ENCODE peak calls at places on chromosomes 4 and X, in four cellular contexts. One of them, this sample, is unnamed. For H3K27me3, the result is how much of the 10 kb centered on the place peaks cover.

GRCh38 chrX:130246084-130246483 is 22.6 kb downstream of the ZNF280C start:
- DNase-seq in GM12878: no peak
- DNase-seq in HepG2: no peak
- DNase-seq in H1: no peak
- DNase-seq in this sample: no peak

GRCh38 chrX:10242036-10242435 is 85.3 kb downstream of the CLCN4 start:
- DNase-seq in HepG2: no peak
- DNase-seq in GM12878: no peak
- DNase-seq in H1: no peak
- DNase-seq in this sample: no peak

GRCh38 chr4:76091052-76091451 is 16.5 kb downstream of the ART3 start:
- DNase-seq in H1: no peak
- DNase-seq in HepG2: no peak
- DNase-seq in GM12878: no peak
- DNase-seq in this sample: no peak

GRCh38 chr4:99749445-99750391 is 66.9 kb upstream of the DAPP1 start:
- DNase-seq in HepG2: no peak
- DNase-seq in GM12878: no peak
- DNase-seq in H1: no peak
- DNase-seq in this sample: no peak

GRCh38 chr4:94491322-94491721 is 39.6 kb downstream of the PDLIM5 start:
- DNase-seq in H1: no peak
- DNase-seq in GM12878: no peak
- DNase-seq in HepG2: no peak
- DNase-seq in this sample: no peak

GRCh38 chrX:152876931-152877840 is 20.7 kb upstream of the ZNF185 start:
- DNase-seq in HepG2: peak
- DNase-seq in GM12878: no peak
- DNase-seq in H1: no peak
- DNase-seq in this sample: no peak

GRCh38 chr4:140156529-140157171 is 2.7 kb upstream of the MAML3 start:
- DNase-seq in HepG2: no peak
- DNase-seq in GM12878: peak
- DNase-seq in H1: no peak
- DNase-seq in this sample: no peak

GRCh38 chrX:805988-806387 is 175.4 kb downstream of the SHOX start:
- DNase-seq in HepG2: no peak
- DNase-seq in H1: no peak
- DNase-seq in GM12878: no peak
- DNase-seq in this sample: no peak

GRCh38 chrX:39477438-39478120 is 620.2 kb downstream of the BCOR start:
- DNase-seq in H1: peak
- DNase-seq in GM12878: no peak
- DNase-seq in HepG2: no peak
- DNase-seq in this sample: no peak

GRCh38 chrX:102651968-102652744 is 873 bp downstream of the GPRASP1 start:
- DNase-seq in GM12878: no peak
- DNase-seq in H1: peak
- DNase-seq in HepG2: no peak
- DNase-seq in this sample: peak

GRCh38 chr4:169810325-169811323 is 52.9 kb upstream of the HPF1 start:
- DNase-seq in GM12878: peak
- DNase-seq in HepG2: peak
- DNase-seq in H1: no peak
- DNase-seq in this sample: peak

GRCh38 chr4:163959932-163960331 is 465.4 kb downstream of the TMA16 start:
- DNase-seq in HepG2: no peak
- DNase-seq in H1: no peak
- DNase-seq in GM12878: no peak
- DNase-seq in this sample: no peak

DNA sequence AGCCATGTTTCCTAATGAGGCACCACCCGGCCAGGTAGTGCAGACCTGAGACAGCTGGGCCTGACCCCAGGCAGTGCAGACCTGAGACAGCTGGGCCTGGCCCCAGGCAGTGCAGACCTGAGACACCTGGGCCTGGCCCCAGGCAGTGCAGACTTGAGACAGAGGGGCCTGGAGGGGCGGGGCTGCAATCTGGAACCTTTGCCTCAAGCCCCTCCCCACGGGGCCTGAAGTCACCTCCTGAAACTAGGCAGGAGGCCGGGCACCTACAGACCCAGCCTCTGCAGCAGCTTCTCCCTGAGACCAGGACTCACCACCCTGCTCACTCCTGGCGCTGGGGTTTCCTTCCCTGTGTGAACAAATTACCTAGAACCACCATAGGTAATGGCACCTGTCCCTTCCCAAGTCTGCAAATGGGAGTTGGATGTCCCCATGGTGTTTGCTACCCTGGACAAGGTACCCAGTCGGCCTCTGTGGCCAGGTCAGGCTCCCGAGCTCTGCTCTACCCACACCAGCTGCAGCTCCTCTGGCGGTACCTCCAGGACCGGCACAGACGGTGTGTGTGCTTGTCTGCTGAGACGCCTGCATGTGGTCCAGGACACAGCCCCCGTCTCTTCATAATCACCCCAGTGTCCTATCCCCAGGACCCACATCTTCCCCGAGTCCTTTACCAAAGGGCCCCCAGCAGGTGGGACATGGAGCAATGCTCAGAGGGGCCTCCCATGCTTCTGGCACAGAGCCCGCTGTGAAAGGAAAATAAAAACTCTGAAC is 53.1 kb upstream of the C4orf50 start:
- DNase-seq in HepG2: no peak
- DNase-seq in H1: peak
- DNase-seq in GM12878: no peak
- DNase-seq in this sample: no peak
- H3K27me3 ChIP-seq in HepG2: under half
- H3K27me3 ChIP-seq in H1: under half
- H3K27me3 ChIP-seq in GM12878: under half
- H3K27me3 ChIP-seq in this sample: under half

GRCh38 chr4:123125477-123125876 is 203.1 kb upstream of the NUDT6 start:
- DNase-seq in GM12878: no peak
- DNase-seq in HepG2: no peak
- DNase-seq in H1: no peak
- DNase-seq in this sample: no peak

GRCh38 chr4:123127865-123128264 is 205.5 kb upstream of the NUDT6 start:
- DNase-seq in HepG2: no peak
- DNase-seq in H1: no peak
- DNase-seq in GM12878: no peak
- DNase-seq in this sample: no peak

GRCh38 chr4:123121241-123121907 is 199.0 kb upstream of the NUDT6 start:
- DNase-seq in H1: no peak
- DNase-seq in HepG2: peak
- DNase-seq in GM12878: no peak
- DNase-seq in this sample: no peak

GRCh38 chr4:123127218-123127617 is 204.8 kb upstream of the NUDT6 start:
- DNase-seq in HepG2: no peak
- DNase-seq in GM12878: no peak
- DNase-seq in H1: no peak
- DNase-seq in this sample: no peak
- H3K9ac ChIP-seq in HepG2: no peak
- H3K9ac ChIP-seq in GM12878: no peak
- H3K9ac ChIP-seq in H1: no peak
- H3K9ac ChIP-seq in this sample: no peak

DNA sequence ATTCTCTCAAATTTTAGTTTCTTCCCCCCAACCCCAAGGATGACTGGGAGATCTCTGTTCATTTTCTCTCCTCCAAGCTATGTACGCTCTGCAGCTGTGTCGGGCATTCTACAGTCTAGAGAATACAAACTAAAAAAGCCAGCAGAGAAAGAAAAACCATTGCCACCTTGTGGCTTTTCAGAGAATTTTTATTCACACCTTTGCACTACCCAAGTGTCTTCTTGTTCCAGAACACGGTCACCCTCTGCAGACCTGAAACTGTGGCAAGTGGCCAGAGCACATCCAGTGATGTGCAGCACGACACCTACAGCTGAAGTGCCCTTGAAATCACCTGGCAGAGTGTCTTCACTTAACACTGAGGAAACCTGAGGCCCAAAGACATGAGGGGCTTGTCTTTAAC is 68.6 kb downstream of the CHST7 start:
- DNase-seq in H1: no peak
- DNase-seq in HepG2: peak
- DNase-seq in GM12878: no peak
- DNase-seq in this sample: no peak
- TF ChIP-seq SUZ12 in H1: no peak
- TF ChIP-seq SUZ12 in HepG2: no peak
- TF ChIP-seq SUZ12 in GM12878: no peak
- TF ChIP-seq SUZ12 in this sample: no peak

GRCh38 chrX:57286507-57287251 is at the start of gene FAAH2:
- DNase-seq in H1: peak
- DNase-seq in HepG2: peak
- DNase-seq in GM12878: peak
- DNase-seq in this sample: peak

GRCh38 chrX:57294961-57295360 is 8.5 kb downstream of the FAAH2 start:
- DNase-seq in H1: no peak
- DNase-seq in HepG2: no peak
- DNase-seq in GM12878: no peak
- DNase-seq in this sample: no peak

GRCh38 chrX:57285001-57285400 is 1.5 kb upstream of the FAAH2 start:
- DNase-seq in GM12878: no peak
- DNase-seq in H1: no peak
- DNase-seq in HepG2: no peak
- DNase-seq in this sample: no peak

GRCh38 chrX:57289089-57289488 is 2.6 kb downstream of the FAAH2 start:
- DNase-seq in GM12878: no peak
- DNase-seq in HepG2: no peak
- DNase-seq in H1: no peak
- DNase-seq in this sample: no peak
- H3K27me3 ChIP-seq in GM12878: under half
- H3K27me3 ChIP-seq in HepG2: under half
- H3K27me3 ChIP-seq in H1: under half
- H3K27me3 ChIP-seq in this sample: under half

GRCh38 chrX:50751091-50751490 is 62.9 kb downstream of the SHROOM4 start:
- DNase-seq in HepG2: no peak
- DNase-seq in H1: no peak
- DNase-seq in GM12878: no peak
- DNase-seq in this sample: no peak
- H3K9ac ChIP-seq in HepG2: no peak
- H3K9ac ChIP-seq in H1: no peak
- H3K9ac ChIP-seq in GM12878: no peak
- H3K9ac ChIP-seq in this sample: no peak

GRCh38 chr4:38462659-38463058 is 201.3 kb upstream of the KLF3 start:
- DNase-seq in H1: no peak
- DNase-seq in HepG2: no peak
- DNase-seq in GM12878: no peak
- DNase-seq in this sample: no peak

GRCh38 chr4:38463268-38463958 is 200.6 kb upstream of the KLF3 start:
- DNase-seq in HepG2: no peak
- DNase-seq in H1: no peak
- DNase-seq in GM12878: no peak
- DNase-seq in this sample: no peak

GRCh38 chr4:38466401-38466800 is 197.6 kb upstream of the KLF3 start:
- DNase-seq in GM12878: no peak
- DNase-seq in H1: no peak
- DNase-seq in HepG2: no peak
- DNase-seq in this sample: no peak

GRCh38 chr4:38464328-38464727 is 199.7 kb upstream of the KLF3 start:
- DNase-seq in HepG2: no peak
- DNase-seq in GM12878: no peak
- DNase-seq in H1: no peak
- DNase-seq in this sample: no peak

DNA sequence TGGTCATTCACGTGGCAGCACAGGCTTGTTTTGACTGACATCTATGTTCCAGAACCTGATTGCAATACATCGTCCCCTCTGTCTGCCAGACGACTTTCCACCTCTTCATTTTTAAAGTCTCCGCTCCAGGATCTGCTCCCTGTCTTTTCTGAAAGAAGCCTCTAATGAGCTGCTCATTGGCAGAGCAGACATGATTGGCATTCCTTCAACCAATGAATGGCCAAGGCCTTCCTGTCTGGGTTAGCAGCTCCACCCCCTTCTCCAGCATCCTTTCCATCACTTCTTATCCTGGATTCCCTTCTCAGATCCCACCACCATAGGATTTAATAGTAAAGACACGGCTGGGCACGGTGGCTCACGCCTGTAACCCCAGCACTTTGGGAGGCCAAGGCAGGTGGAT is 202.7 kb upstream of the KLF3 start:
- DNase-seq in GM12878: no peak
- DNase-seq in H1: no peak
- DNase-seq in HepG2: no peak
- DNase-seq in this sample: no peak
- TF ChIP-seq SUZ12 in GM12878: no peak
- TF ChIP-seq SUZ12 in H1: no peak
- TF ChIP-seq SUZ12 in HepG2: no peak
- TF ChIP-seq SUZ12 in this sample: no peak

GRCh38 chr4:15778191-15778741 is at the start of gene CD38:
- DNase-seq in HepG2: no peak
- DNase-seq in GM12878: peak
- DNase-seq in H1: peak
- DNase-seq in this sample: no peak
- H3K27me3 ChIP-seq in HepG2: under half
- H3K27me3 ChIP-seq in GM12878: under half
- H3K27me3 ChIP-seq in H1: under half
- H3K27me3 ChIP-seq in this sample: half or more

This sample was measured in NT2/D1.